ENCODE peak calls at places on chromosomes 12 and 14, in six cellular contexts. V is stomach, Q is upper lobe of right lung, C is neural progenitor cell, Y is heart right ventricle, N is K562. J is an unnamed sample. For H3K27me3, the result is how much of the 10 kb centered on the place peaks cover.

GRCh38 chr14:35944847-35945246 is 118.7 kb downstream of the BRMS1L start:
- DNase-seq in V (no peak), Q (no peak), C (peak), Y (no peak), N (peak), J (no peak)

GRCh38 chr12:120887253-120888043 is 16.7 kb downstream of the SPPL3 start:
- DNase-seq in V (no peak), Q (no peak), C (no peak), Y (no peak), N (no peak), J (no peak)

GRCh38 chr14:32633214-32633864 is 304.2 kb downstream of the AKAP6 start:
- DNase-seq in V (no peak), Q (no peak), C (peak), Y (no peak), N (no peak), J (no peak)

GRCh38 chr12:82981150-82981549 is 294.4 kb downstream of the TMTC2 start:
- DNase-seq in V (no peak), Q (no peak), C (no peak), Y (no peak), N (no peak), J (no peak)

GRCh38 chr12:9604288-9604687 is 3.4 kb downstream of the KLRB1 start:
- DNase-seq in V (no peak), Q (no peak), C (no peak), Y (no peak), N (no peak), J (no peak)

GRCh38 chr14:100214768-100215079 is 24.2 kb upstream of the YY1 start:
- DNase-seq in V (no peak), Q (no peak), C (no peak), Y (no peak), N (no peak), J (no peak)

GRCh38 chr12:108526482-108527234 is 11.6 kb downstream of the FICD start:
- DNase-seq in V (no peak), Q (no peak), C (peak), Y (no peak), N (no peak), J (no peak)

GRCh38 chr12:116916714-116917114 is 6.0 kb downstream of the FBXW8 start:
- DNase-seq in V (peak), Q (peak), C (no peak), Y (no peak), N (peak), J (no peak)

GRCh38 chr12:29698756-29699155 is 85.0 kb downstream of the TMTC1 start:
- DNase-seq in V (no peak), Q (no peak), C (peak), Y (no peak), N (no peak), J (no peak)

GRCh38 chr14:87888136-87888999 is 104.6 kb downstream of the GALC start:
- DNase-seq in V (no peak), Q (no peak), C (peak), Y (peak), N (peak), J (no peak)

GRCh38 chr14:32710351-32711102 is 228.2 kb upstream of the NPAS3 start:
- DNase-seq in V (no peak), Q (no peak), C (peak), Y (no peak), N (no peak), J (no peak)

GRCh38 chr14:74902941-74903705 is 19.9 kb downstream of the RPS6KL1 start:
- DNase-seq in V (no peak), Q (no peak), C (peak), Y (no peak), N (no peak), J (no peak)

GRCh38 chr14:39430762-39431415 is 1.3 kb downstream of the FBXO33 start:
- DNase-seq in V (no peak), Q (no peak), C (no peak), Y (peak), N (no peak), J (no peak)

GRCh38 chr12:64742371-64742770 is 16.8 kb downstream of the GNS start:
- DNase-seq in V (no peak), Q (no peak), C (no peak), Y (no peak), N (no peak), J (no peak)

GRCh38 chr12:52229836-52230343 is 3.2 kb upstream of the KRT7 start:
- DNase-seq in V (no peak), Q (peak), C (no peak), Y (no peak), N (no peak), J (no peak)

GRCh38 chr12:4441355-4442330 is 4.0 kb downstream of the FGF6 start:
- DNase-seq in V (no peak), Q (no peak), C (peak), Y (no peak), N (no peak), J (no peak)

GRCh38 chr12:12784911-12785814 is at the start of gene APOLD1:
- DNase-seq in V (no peak), Q (no peak), C (peak), Y (peak), N (no peak), J (no peak)

GRCh38 chr12:109797905-109798669 is 35.1 kb downstream of the TRPV4 start:
- DNase-seq in V (no peak), Q (no peak), C (peak), Y (no peak), N (peak), J (no peak)

GRCh38 chr14:102445641-102446040 is 63.9 kb downstream of the ANKRD9 start:
- DNase-seq in V (no peak), Q (no peak), C (no peak), Y (no peak), N (no peak), J (no peak)

GRCh38 chr14:23384364-23385080 is 7.7 kb downstream of the CMTM5 start:
- DNase-seq in V (no peak), Q (no peak), C (no peak), Y (no peak), N (no peak), J (no peak)

GRCh38 chr12:26150737-26151450 is 26.1 kb upstream of the BHLHE41 start:
- DNase-seq in V (no peak), Q (no peak), C (no peak), Y (no peak), N (no peak), J (no peak)

GRCh38 chr12:65923228-65923627 is 98.9 kb downstream of the HMGA2 start:
- DNase-seq in V (no peak), Q (no peak), C (no peak), Y (no peak), N (no peak), J (no peak)

GRCh38 chr12:110688446-110689001 is 391 bp downstream of the HVCN1 start:
- DNase-seq in V (no peak), Q (no peak), C (peak), Y (no peak), N (no peak), J (no peak)

GRCh38 chr14:106790189-106791036 is 1264.0 kb downstream of the TMEM121 start:
- DNase-seq in V (peak), Q (peak), C (peak), Y (peak), N (peak), J (no peak)

GRCh38 chr14:60485600-60486251 is at the start of gene C14orf39:
- DNase-seq in V (no peak), Q (no peak), C (peak), Y (no peak), N (peak), J (no peak)

GRCh38 chr12:76030378-76031080 is 1.0 kb downstream of the PHLDA1 start:
- DNase-seq in V (peak), Q (peak), C (peak), Y (peak), N (no peak), J (peak)

GRCh38 chr12:18895540-18895939 is 157.6 kb downstream of the CAPZA3 start:
- DNase-seq in V (no peak), Q (no peak), C (no peak), Y (peak), N (no peak), J (no peak)

GRCh38 chr12:78566461-78566860 is 298.1 kb upstream of the SYT1 start:
- DNase-seq in V (no peak), Q (no peak), C (no peak), Y (no peak), N (no peak), J (no peak)

GRCh38 chr14:31159682-31160296 is 47.8 kb downstream of the HECTD1 start:
- DNase-seq in V (no peak), Q (no peak), C (no peak), Y (no peak), N (no peak), J (no peak)

GRCh38 chr14:65151329-65152010 is 49.2 kb upstream of the MAX start:
- DNase-seq in V (no peak), Q (no peak), C (no peak), Y (no peak), N (no peak), J (no peak)

GRCh38 chr14:65150891-65151290 is 48.6 kb upstream of the MAX start:
- DNase-seq in V (no peak), Q (no peak), C (no peak), Y (no peak), N (no peak), J (no peak)

GRCh38 chr12:120394483-120395367 is 25.8 kb upstream of the MSI1 start:
- DNase-seq in V (peak), Q (peak), C (peak), Y (no peak), N (no peak), J (no peak)

DNA sequence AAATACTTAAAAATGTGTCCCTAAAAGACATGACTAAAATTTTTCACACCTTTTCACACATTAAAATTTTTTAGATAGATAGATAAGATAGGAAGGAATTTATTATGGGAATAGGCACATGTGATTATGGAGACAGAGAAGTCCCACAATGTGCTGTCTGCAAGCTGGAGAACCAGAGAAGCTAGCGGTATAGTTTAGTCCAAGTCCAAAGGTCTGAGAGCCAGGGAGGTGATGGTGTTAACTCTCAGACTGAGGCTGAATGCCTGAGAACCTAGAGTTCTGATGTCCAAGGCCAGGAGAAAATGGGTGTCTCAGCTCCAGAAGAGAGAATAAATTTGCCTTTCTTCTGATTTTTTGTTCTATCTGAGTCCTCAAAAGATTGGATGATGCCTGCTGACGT is 65.7 kb downstream of the POLR3B start:
- DNase-seq in V (no peak), Q (no peak), C (no peak), Y (no peak), N (no peak), J (no peak)
- TF ChIP-seq CTCF in V (no peak), Q (no peak), C (no peak), Y (no peak), N (no peak), J (no peak)

DNA sequence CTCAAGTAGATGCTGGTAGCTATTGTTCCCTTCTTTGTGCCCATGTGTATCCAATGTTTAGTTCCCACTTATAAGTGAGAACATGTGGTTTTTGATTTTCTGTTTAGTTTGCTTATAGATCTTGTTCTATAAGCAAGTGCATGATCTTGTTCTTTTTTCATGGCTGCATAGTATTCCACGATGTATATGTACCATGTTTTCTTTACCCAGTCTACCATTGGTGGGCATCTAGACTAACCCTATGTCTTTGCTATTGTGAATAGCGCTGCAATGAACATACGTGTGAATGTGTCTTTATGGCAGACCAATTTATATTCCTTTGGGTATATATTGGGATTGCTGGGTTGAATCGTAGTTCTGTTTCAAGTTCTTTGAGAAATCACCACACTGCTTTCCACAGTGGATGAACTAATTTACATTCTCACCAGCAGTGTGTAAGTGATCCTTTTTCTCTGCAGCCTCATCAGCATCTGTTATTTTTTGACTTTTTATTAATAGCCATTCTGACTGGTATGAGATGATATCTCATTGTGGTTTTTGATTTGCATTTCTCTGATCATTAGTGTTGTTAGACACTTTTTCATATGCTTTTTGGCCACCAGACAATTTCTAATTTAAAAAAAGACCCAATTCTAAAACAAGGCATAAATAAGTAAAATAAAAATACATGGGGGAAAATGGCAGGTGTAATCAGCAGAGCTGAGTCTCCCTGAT is 50.6 kb downstream of the CPM start:
- DNase-seq in V (no peak), Q (no peak), C (no peak), Y (no peak), N (no peak), J (no peak)
- H3K27me3 ChIP-seq in V (under half), Q (under half), C (under half), Y (under half), N (under half), J (under half)

DNA sequence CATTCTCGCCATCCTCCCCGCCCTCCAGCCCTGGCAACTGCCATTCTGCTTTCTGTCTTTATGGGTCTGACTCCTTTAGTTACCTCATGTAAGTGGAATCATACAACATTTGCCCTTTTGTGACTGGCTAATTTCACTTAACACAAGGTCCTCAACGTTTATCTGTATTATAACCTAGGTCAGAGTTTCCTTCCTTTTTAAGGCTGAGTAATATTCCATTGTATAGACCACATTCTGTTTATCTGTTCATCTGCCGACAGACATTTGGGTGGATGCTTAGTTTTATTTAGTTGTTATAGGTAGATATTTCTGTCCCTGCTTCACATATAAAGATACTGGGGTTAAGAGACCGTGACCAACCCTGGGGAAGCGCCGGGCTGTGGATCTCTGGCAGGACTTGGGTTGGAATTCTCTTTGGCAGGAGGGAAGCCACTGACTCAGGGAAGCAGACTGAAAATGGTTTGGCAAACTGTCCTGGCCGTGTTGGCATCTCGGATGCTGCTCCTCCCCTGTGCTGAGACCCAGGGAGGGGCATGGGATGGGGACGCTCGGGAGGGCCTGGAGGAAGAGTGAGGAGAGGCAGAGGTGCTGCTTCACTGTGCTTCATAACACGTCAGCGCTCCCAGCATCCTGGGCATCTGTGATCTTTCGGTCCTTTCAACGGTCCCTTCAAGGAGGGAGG is 38.9 kb downstream of the TEAD4 start:
- DNase-seq in V (no peak), Q (no peak), C (no peak), Y (no peak), N (no peak), J (no peak)
- H3K27ac ChIP-seq in V (no peak), Q (no peak), C (no peak), Y (peak), N (peak), J (no peak)

GRCh38 chr12:113931517-113931916 is 34.6 kb downstream of the RBM19 start:
- DNase-seq in V (no peak), Q (no peak), C (no peak), Y (no peak), N (no peak), J (no peak)

GRCh38 chr12:113934060-113934829 is 31.9 kb downstream of the RBM19 start:
- DNase-seq in V (no peak), Q (no peak), C (no peak), Y (no peak), N (no peak), J (no peak)

GRCh38 chr12:113933201-113933786 is 32.8 kb downstream of the RBM19 start:
- DNase-seq in V (no peak), Q (no peak), C (peak), Y (peak), N (peak), J (peak)

GRCh38 chr12:113934946-113935345 is 31.2 kb downstream of the RBM19 start:
- DNase-seq in V (no peak), Q (no peak), C (no peak), Y (no peak), N (no peak), J (no peak)

DNA sequence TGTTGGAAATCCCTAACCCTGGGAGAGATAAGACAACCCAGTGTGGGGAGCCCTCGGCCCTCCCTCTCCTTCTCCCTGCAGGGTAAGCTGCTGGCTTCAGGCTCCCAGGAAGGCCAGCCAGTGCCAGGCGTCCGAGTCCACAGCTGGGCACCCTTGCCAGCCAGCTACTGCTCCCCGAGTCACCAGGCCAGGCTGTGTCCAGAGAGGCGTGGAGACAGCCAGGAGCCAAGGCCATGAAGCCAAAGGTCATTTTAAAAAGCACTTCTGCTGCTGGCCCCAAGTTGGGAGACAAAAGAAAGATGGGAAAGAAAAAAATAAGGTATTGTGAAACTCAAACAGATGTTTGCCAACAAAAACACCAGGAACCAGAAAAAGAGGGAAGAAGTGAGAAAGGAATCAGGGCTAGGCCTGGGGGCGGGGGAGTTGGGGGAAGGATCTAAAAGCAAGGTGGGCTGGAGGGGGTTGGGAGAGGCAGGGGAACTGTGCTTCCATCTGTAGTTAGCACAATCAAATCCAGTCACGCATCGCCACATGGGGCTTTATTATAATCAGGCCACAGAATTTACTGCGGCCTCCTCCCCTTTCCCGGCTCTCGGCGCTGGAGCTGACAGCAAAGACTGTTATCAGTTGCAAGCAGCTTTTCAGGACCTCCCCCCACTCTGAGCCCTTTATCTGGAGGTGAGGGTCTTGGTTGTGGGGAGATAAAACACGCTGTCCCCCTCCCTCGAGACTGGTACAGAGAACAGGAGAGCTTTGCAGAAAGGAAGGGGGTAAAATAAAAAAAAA is 33.5 kb downstream of the RBM19 start:
- DNase-seq in V (no peak), Q (no peak), C (peak), Y (peak), N (peak), J (peak)
- TF ChIP-seq CTCF in V (no peak), Q (no peak), C (no peak), Y (no peak), N (no peak), J (no peak)

GRCh38 chr12:49968431-49968830 is 4.3 kb upstream of the AQP6 start:
- DNase-seq in V (no peak), Q (no peak), C (no peak), Y (no peak), N (no peak), J (no peak)

GRCh38 chr12:49967777-49968250 is 4.9 kb upstream of the AQP6 start:
- DNase-seq in V (no peak), Q (no peak), C (no peak), Y (no peak), N (no peak), J (no peak)

GRCh38 chr12:49966511-49967041 is 4.9 kb downstream of the AQP5 start:
- DNase-seq in V (no peak), Q (no peak), C (no peak), Y (no peak), N (no peak), J (peak)

GRCh38 chr12:49965836-49966235 is 4.2 kb downstream of the AQP5 start:
- DNase-seq in V (no peak), Q (peak), C (no peak), Y (no peak), N (no peak), J (peak)

GRCh38 chr12:49967042-49967776 is 5.5 kb downstream of the AQP5 start:
- DNase-seq in V (peak), Q (peak), C (peak), Y (peak), N (peak), J (peak)
- H3K27me3 ChIP-seq in V (under half), Q (under half), C (half or more), Y (under half), N (half or more), J (under half)

GRCh38 chr12:6207254-6207942 is 7.2 kb downstream of the CD9 start:
- DNase-seq in V (no peak), Q (no peak), C (no peak), Y (no peak), N (no peak), J (no peak)
- H3K27ac ChIP-seq in V (peak), Q (peak), C (no peak), Y (peak), N (no peak), J (peak)

J was measured in dorsolateral prefrontal cortex.